ENCODE peak calls at places on chromosomes 11 and 22, in four cellular contexts. One of them, this sample, is unnamed.

GRCh38 chr11:6210274-6210955 is 5.1 kb downstream of the C11orf42 start:
- DNase-seq in HCT116: no peak
- DNase-seq in A549: no peak
- DNase-seq in K562: no peak
- DNase-seq in this sample: peak

GRCh38 chr11:9153651-9154050 is 62.3 kb upstream of the SCUBE2 start:
- DNase-seq in HCT116: no peak
- DNase-seq in A549: no peak
- DNase-seq in K562: no peak
- DNase-seq in this sample: no peak

GRCh38 chr22:24965822-24966626 is 13.5 kb downstream of the KIAA1671 start:
- DNase-seq in HCT116: no peak
- DNase-seq in A549: no peak
- DNase-seq in K562: no peak
- DNase-seq in this sample: no peak

GRCh38 chr11:34825670-34826383 is 90.4 kb downstream of the APIP start:
- DNase-seq in HCT116: peak
- DNase-seq in A549: no peak
- DNase-seq in K562: peak
- DNase-seq in this sample: no peak

GRCh38 chr11:117037279-117037951 is 60.8 kb downstream of the SIK3 start:
- DNase-seq in HCT116: no peak
- DNase-seq in A549: no peak
- DNase-seq in K562: no peak
- DNase-seq in this sample: no peak

GRCh38 chr11:61369372-61370348 is 7.5 kb downstream of the TMEM138 start:
- DNase-seq in HCT116: no peak
- DNase-seq in A549: no peak
- DNase-seq in K562: no peak
- DNase-seq in this sample: peak

GRCh38 chr11:77406396-77406795 is 67.5 kb downstream of the PAK1 start:
- DNase-seq in HCT116: no peak
- DNase-seq in A549: no peak
- DNase-seq in K562: no peak
- DNase-seq in this sample: no peak

GRCh38 chr22:25626146-25626992 is 61.9 kb downstream of the GRK3 start:
- DNase-seq in HCT116: no peak
- DNase-seq in A549: no peak
- DNase-seq in K562: no peak
- DNase-seq in this sample: no peak

GRCh38 chr11:126452718-126453117 is 97.2 kb downstream of the ST3GAL4 start:
- DNase-seq in HCT116: no peak
- DNase-seq in A549: no peak
- DNase-seq in K562: no peak
- DNase-seq in this sample: no peak

GRCh38 chr11:30025396-30026139 is 8.7 kb upstream of the KCNA4 start:
- DNase-seq in HCT116: no peak
- DNase-seq in A549: no peak
- DNase-seq in K562: no peak
- DNase-seq in this sample: no peak

GRCh38 chr22:47304191-47304831 is 541.9 kb downstream of the TBC1D22A start:
- DNase-seq in HCT116: no peak
- DNase-seq in A549: no peak
- DNase-seq in K562: no peak
- DNase-seq in this sample: no peak

GRCh38 chr11:44866301-44866700 is 84.4 kb downstream of the TP53I11 start:
- DNase-seq in HCT116: no peak
- DNase-seq in A549: no peak
- DNase-seq in K562: no peak
- DNase-seq in this sample: no peak

GRCh38 chr11:69494851-69495250 is 13.4 kb downstream of the LINC01488 start:
- DNase-seq in HCT116: no peak
- DNase-seq in A549: no peak
- DNase-seq in K562: no peak
- DNase-seq in this sample: no peak

GRCh38 chr11:134480129-134480652 is 68.1 kb upstream of the B3GAT1 start:
- DNase-seq in HCT116: no peak
- DNase-seq in A549: no peak
- DNase-seq in K562: no peak
- DNase-seq in this sample: no peak

GRCh38 chr11:47534707-47535251 is 18.2 kb downstream of the CELF1 start:
- DNase-seq in HCT116: no peak
- DNase-seq in A549: no peak
- DNase-seq in K562: no peak
- DNase-seq in this sample: no peak

GRCh38 chr11:131609921-131610320 is 239.5 kb downstream of the NTM start:
- DNase-seq in HCT116: no peak
- DNase-seq in A549: no peak
- DNase-seq in K562: no peak
- DNase-seq in this sample: no peak

GRCh38 chr11:111479666-111480065 is 32.5 kb downstream of the BTG4 start:
- DNase-seq in HCT116: no peak
- DNase-seq in A549: no peak
- DNase-seq in K562: no peak
- DNase-seq in this sample: no peak

GRCh38 chr11:10076458-10077141 is 217.4 kb downstream of the SBF2 start:
- DNase-seq in HCT116: peak
- DNase-seq in A549: peak
- DNase-seq in K562: peak
- DNase-seq in this sample: peak

GRCh38 chr11:65422633-65423515 is at the start of gene NEAT1:
- DNase-seq in HCT116: peak
- DNase-seq in A549: no peak
- DNase-seq in K562: peak
- DNase-seq in this sample: peak

GRCh38 chr11:12087075-12087775 is 23.2 kb upstream of the MICAL2 start:
- DNase-seq in HCT116: peak
- DNase-seq in A549: no peak
- DNase-seq in K562: no peak
- DNase-seq in this sample: peak

GRCh38 chr11:17558916-17559315 is 11.9 kb downstream of the OTOG start:
- DNase-seq in HCT116: no peak
- DNase-seq in A549: no peak
- DNase-seq in K562: no peak
- DNase-seq in this sample: no peak

GRCh38 chr22:21587803-21588611 is 20.5 kb downstream of the UBE2L3 start:
- DNase-seq in HCT116: no peak
- DNase-seq in A549: no peak
- DNase-seq in K562: peak
- DNase-seq in this sample: peak

DNA sequence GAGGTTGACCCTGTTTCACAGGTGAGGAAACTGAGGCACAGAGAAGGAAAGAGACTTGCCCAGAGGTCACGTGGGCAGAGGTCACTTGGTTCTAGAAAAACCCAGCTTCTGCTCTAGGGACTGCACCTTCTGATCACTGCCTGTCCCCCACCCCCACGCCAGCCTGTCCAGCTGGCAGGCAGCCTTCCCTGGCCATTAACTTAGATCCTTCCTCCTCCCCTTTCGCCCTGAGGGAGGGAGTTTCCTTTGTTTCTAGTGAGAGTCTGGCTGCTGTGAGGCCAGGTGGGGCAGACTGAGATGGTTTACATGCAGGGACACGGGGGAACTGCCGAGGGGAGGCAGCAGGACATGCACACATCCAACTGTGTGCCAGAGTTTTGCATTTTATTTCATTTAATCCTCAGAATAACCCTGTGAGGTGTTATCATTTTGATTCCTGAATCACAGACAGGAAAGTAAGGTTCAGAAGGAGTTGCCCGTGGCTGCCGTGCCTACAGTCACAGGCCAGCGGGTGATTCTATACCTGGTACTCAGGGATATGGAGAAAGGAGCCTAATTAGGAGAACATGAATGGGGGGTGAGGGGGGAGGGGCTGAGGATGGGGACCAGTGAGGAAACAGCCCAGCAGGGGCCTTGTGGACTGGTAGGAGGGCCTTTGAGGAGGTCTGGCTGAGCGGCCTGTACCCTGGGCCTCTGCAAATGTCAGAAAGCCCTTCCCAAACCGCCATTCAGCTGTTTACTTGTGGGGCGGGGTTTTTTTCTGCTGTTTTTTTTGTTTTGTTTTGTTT is 3.4 kb downstream of the FAM83F start:
- DNase-seq in HCT116: no peak
- DNase-seq in A549: peak
- DNase-seq in K562: no peak
- DNase-seq in this sample: peak
- TF ChIP-seq RAD21 in HCT116: no peak
- TF ChIP-seq RAD21 in A549: no peak
- TF ChIP-seq RAD21 in K562: no peak
- TF ChIP-seq RAD21 in this sample: no peak

GRCh38 chr22:48424661-48425060 is 1403.0 kb downstream of the BRD1 start:
- DNase-seq in HCT116: no peak
- DNase-seq in A549: no peak
- DNase-seq in K562: no peak
- DNase-seq in this sample: no peak

GRCh38 chr22:48424201-48424627 is 1403.5 kb downstream of the BRD1 start:
- DNase-seq in HCT116: no peak
- DNase-seq in A549: no peak
- DNase-seq in K562: no peak
- DNase-seq in this sample: no peak

GRCh38 chr22:48425091-48425506 is 1402.6 kb downstream of the BRD1 start:
- DNase-seq in HCT116: no peak
- DNase-seq in A549: no peak
- DNase-seq in K562: no peak
- DNase-seq in this sample: no peak

GRCh38 chr22:48423481-48423901 is 1404.2 kb downstream of the BRD1 start:
- DNase-seq in HCT116: no peak
- DNase-seq in A549: no peak
- DNase-seq in K562: no peak
- DNase-seq in this sample: no peak

DNA sequence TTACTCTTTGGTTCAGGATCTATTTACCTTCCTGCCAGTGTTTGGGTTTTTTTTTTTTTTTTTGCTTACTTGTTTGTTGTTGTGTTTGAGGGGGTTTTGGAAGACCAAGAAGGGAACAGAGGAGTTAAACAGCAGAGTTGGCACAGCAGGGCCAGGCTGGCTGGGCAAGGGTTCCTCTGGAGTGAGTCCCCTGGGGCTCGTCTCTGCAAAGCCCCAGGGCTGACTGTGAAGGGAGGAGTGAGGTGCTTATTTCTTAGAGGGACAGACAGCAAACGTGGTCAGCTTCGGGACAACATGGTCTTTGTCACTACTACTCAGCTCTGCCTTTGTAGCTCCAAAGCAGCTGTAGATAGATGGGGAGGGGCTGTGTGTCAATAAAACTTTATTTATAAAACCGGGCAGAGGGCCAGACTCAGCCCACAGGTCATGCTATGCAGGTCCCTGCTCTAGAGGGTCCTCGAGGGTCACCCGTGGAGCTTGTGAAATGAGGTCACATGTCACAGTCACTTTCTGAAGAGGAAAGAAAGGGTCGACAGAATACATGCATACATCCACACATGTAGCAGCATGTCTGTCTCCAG is 1404.7 kb downstream of the BRD1 start:
- DNase-seq in HCT116: no peak
- DNase-seq in A549: no peak
- DNase-seq in K562: no peak
- DNase-seq in this sample: no peak
- TF ChIP-seq RAD21 in HCT116: no peak
- TF ChIP-seq RAD21 in A549: no peak
- TF ChIP-seq RAD21 in K562: no peak
- TF ChIP-seq RAD21 in this sample: no peak

GRCh38 chr22:35357883-35358621 is 22.8 kb upstream of the HMOX1 start:
- DNase-seq in HCT116: peak
- DNase-seq in A549: peak
- DNase-seq in K562: no peak
- DNase-seq in this sample: peak
- TF ChIP-seq RAD21 in HCT116: no peak
- TF ChIP-seq RAD21 in A549: no peak
- TF ChIP-seq RAD21 in K562: no peak
- TF ChIP-seq RAD21 in this sample: no peak

GRCh38 chr11:27292642-27293020 is 70.4 kb downstream of the CCDC34 start:
- DNase-seq in HCT116: no peak
- DNase-seq in A549: no peak
- DNase-seq in K562: no peak
- DNase-seq in this sample: no peak

GRCh38 chr11:27295928-27296327 is 67.1 kb downstream of the CCDC34 start:
- DNase-seq in HCT116: no peak
- DNase-seq in A549: no peak
- DNase-seq in K562: no peak
- DNase-seq in this sample: no peak

GRCh38 chr11:27294654-27295053 is 68.4 kb downstream of the CCDC34 start:
- DNase-seq in HCT116: no peak
- DNase-seq in A549: no peak
- DNase-seq in K562: no peak
- DNase-seq in this sample: no peak

GRCh38 chr11:27293500-27294417 is 69.3 kb downstream of the CCDC34 start:
- DNase-seq in HCT116: no peak
- DNase-seq in A549: no peak
- DNase-seq in K562: no peak
- DNase-seq in this sample: peak

DNA sequence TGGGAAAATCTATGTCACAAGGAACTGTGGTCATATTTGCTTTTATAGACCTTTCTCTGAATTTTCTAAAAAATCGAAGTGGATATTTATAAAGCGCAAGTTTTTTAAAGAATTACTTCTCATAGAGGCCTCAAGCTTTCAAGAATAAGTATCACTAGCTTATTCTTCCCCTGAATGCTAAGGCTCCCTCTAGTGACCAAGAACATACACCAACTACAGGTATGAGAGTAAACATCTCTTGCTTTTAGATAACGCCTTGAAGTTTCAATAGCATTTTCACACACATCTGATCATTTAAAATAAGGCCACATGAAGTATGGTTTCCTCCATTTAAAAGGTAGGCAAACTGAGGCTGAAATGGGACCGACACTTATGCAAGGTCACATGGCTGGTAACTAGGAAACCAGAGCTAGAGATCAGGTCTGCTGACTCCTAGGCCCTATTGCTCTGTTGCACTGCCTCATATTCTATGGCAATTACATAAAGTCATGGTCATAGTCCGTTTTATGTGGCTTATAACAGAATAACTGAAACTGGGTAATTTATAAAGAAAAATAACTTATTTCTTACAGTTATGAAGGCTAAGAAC is 66.5 kb downstream of the CCDC34 start:
- DNase-seq in HCT116: peak
- DNase-seq in A549: peak
- DNase-seq in K562: peak
- DNase-seq in this sample: peak
- TF ChIP-seq RAD21 in HCT116: peak
- TF ChIP-seq RAD21 in A549: peak
- TF ChIP-seq RAD21 in K562: peak
- TF ChIP-seq RAD21 in this sample: peak